ENCODE peak calls at places on chromosomes 12 and 14, in seven cellular contexts. G is neural progenitor cell, Y is choroid plexus epithelial cell, N is tibial artery, C is astrocyte of the cerebellum, L is fibroblast of pulmonary artery, Q is K562. Z is an unnamed sample.

GRCh38 chr14:34875031-34875922 is at the start of gene BAZ1A:
- DNase-seq in G (peak), Y (peak), N (peak), C (peak), L (peak), Q (peak), Z (peak)

GRCh38 chr12:56487448-56488040 is 417 bp downstream of the GLS2 start:
- DNase-seq in G (peak), Y (peak), N (no peak), C (no peak), L (peak), Q (no peak), Z (peak)

GRCh38 chr14:75910048-75910447 is 71.7 kb downstream of the TGFB3 start:
- DNase-seq in G (no peak), Y (no peak), N (no peak), C (no peak), L (no peak), Q (no peak), Z (no peak)

GRCh38 chr14:50573862-50574261 is 13.9 kb downstream of the ATL1 start:
- DNase-seq in G (no peak), Y (no peak), N (no peak), C (no peak), L (no peak), Q (no peak), Z (no peak)

GRCh38 chr12:11677024-11677423 is 27.6 kb downstream of the ETV6 start:
- DNase-seq in G (no peak), Y (no peak), N (no peak), C (no peak), L (no peak), Q (no peak), Z (no peak)

GRCh38 chr12:103955811-103956514 is 9.7 kb upstream of the TDG start:
- DNase-seq in G (peak), Y (peak), N (no peak), C (no peak), L (no peak), Q (no peak), Z (no peak)

GRCh38 chr12:8054821-8055220 is 11.3 kb downstream of the C3AR1 start:
- DNase-seq in G (no peak), Y (no peak), N (no peak), C (no peak), L (no peak), Q (no peak), Z (no peak)

GRCh38 chr12:131729254-131729955 is 18.5 kb downstream of the SFSWAP start:
- DNase-seq in G (peak), Y (peak), N (no peak), C (no peak), L (no peak), Q (no peak), Z (no peak)

GRCh38 chr14:99327050-99327449 is 55.1 kb upstream of the BCL11B start:
- DNase-seq in G (no peak), Y (no peak), N (no peak), C (no peak), L (no peak), Q (no peak), Z (no peak)

GRCh38 chr12:59650594-59651229 is 54.9 kb downstream of the SLC16A7 start:
- DNase-seq in G (no peak), Y (peak), N (no peak), C (peak), L (peak), Q (no peak), Z (no peak)

GRCh38 chr14:59439256-59440015 is 25.7 kb downstream of the GPR135 start:
- DNase-seq in G (no peak), Y (peak), N (no peak), C (no peak), L (peak), Q (no peak), Z (no peak)

GRCh38 chr12:103840399-103840880 is 594 bp downstream of the NT5DC3 start:
- DNase-seq in G (no peak), Y (no peak), N (peak), C (no peak), L (no peak), Q (no peak), Z (peak)

GRCh38 chr12:14961466-14962155 is at the start of gene ARHGDIB:
- DNase-seq in G (no peak), Y (peak), N (no peak), C (no peak), L (peak), Q (peak), Z (no peak)

GRCh38 chr14:90281261-90281660 is 24.9 kb downstream of the PSMC1 start:
- DNase-seq in G (no peak), Y (peak), N (no peak), C (peak), L (peak), Q (no peak), Z (no peak)

GRCh38 chr14:100617715-100618693 is 30.8 kb upstream of the BEGAIN start:
- DNase-seq in G (no peak), Y (peak), N (peak), C (no peak), L (peak), Q (no peak), Z (no peak)

GRCh38 chr12:42190376-42190775 is 45.7 kb upstream of the GXYLT1 start:
- DNase-seq in G (no peak), Y (no peak), N (no peak), C (no peak), L (no peak), Q (no peak), Z (no peak)

GRCh38 chr14:94458558-94459200 is 6.1 kb upstream of the SERPINA11 start:
- DNase-seq in G (no peak), Y (no peak), N (no peak), C (no peak), L (peak), Q (no peak), Z (no peak)

GRCh38 chr14:76591270-76591669 is 170.0 kb upstream of the VASH1 start:
- DNase-seq in G (peak), Y (no peak), N (no peak), C (no peak), L (no peak), Q (no peak), Z (no peak)

GRCh38 chr12:3432176-3432742 is 58.7 kb upstream of the PRMT8 start:
- DNase-seq in G (peak), Y (peak), N (no peak), C (no peak), L (peak), Q (no peak), Z (no peak)

GRCh38 chr12:87344699-87345098 is 684.5 kb downstream of the C12orf50 start:
- DNase-seq in G (no peak), Y (peak), N (no peak), C (no peak), L (peak), Q (no peak), Z (no peak)

GRCh38 chr14:64943556-64943955 is 1.0 kb upstream of the GPX2 start:
- DNase-seq in G (no peak), Y (no peak), N (no peak), C (no peak), L (no peak), Q (no peak), Z (no peak)

GRCh38 chr12:18430425-18431048 is 169.2 kb downstream of the PIK3C2G start:
- DNase-seq in G (peak), Y (peak), N (no peak), C (peak), L (peak), Q (peak), Z (no peak)

GRCh38 chr14:99809376-99809775 is 16.2 kb downstream of the EML1 start:
- DNase-seq in G (no peak), Y (peak), N (peak), C (no peak), L (peak), Q (no peak), Z (peak)

GRCh38 chr14:105473677-105474477 is 744 bp upstream of the CRIP2 start:
- DNase-seq in G (peak), Y (peak), N (peak), C (peak), L (peak), Q (peak), Z (peak)

GRCh38 chr12:57216931-57217871 is 607 bp downstream of the NXPH4 start:
- DNase-seq in G (no peak), Y (no peak), N (no peak), C (no peak), L (no peak), Q (no peak), Z (no peak)

GRCh38 chr12:15984097-15984800 is 73.1 kb downstream of the DERA start:
- DNase-seq in G (no peak), Y (no peak), N (no peak), C (no peak), L (peak), Q (no peak), Z (no peak)

GRCh38 chr12:111330800-111331752 is 37.8 kb downstream of the PHETA1 start:
- DNase-seq in G (peak), Y (peak), N (no peak), C (peak), L (peak), Q (peak), Z (no peak)

GRCh38 chr12:133129368-133130037 is 571 bp downstream of the ZNF891 start:
- DNase-seq in G (no peak), Y (peak), N (no peak), C (no peak), L (peak), Q (no peak), Z (no peak)

DNA sequence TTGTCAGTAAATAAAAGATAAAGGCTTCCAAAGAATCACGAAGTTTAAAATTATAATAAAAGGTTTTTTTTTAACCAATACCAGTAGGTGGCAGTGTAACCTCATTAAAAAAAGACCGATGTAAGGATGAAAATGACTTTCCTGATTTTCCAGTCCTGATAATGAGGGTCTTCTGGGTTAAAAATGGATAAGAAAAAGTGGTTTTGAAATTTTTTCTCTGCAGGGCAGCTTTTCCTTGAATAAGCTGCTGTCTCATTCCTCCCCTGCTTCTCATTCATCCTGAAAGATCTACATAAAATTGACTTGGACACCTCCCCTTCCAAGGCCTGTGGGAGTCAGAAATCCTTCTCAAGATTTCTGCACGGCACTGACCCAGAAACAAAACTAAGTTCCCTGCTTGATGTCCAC is 58.9 kb upstream of the FBXO33 start:
- DNase-seq in G (peak), Y (peak), N (no peak), C (peak), L (peak), Q (peak), Z (no peak)
- TF ChIP-seq CTCF in G (peak), Y (peak), N (peak), C (no peak), L (peak), Q (peak), Z (peak)

GRCh38 chr12:43349863-43350262 is 202.1 kb downstream of the ADAMTS20 start:
- DNase-seq in G (no peak), Y (peak), N (no peak), C (no peak), L (peak), Q (no peak), Z (no peak)
- TF ChIP-seq CTCF in G (peak), Y (peak), N (no peak), C (peak), L (peak), Q (no peak), Z (no peak)

GRCh38 chr14:55115433-55115832 is 13.6 kb upstream of the LGALS3 start:
- DNase-seq in G (no peak), Y (no peak), N (no peak), C (no peak), L (no peak), Q (no peak), Z (no peak)

GRCh38 chr14:55107766-55108554 is 21.1 kb upstream of the LGALS3 start:
- DNase-seq in G (no peak), Y (peak), N (peak), C (peak), L (peak), Q (peak), Z (peak)

GRCh38 chr14:55114720-55115119 is 14.3 kb upstream of the LGALS3 start:
- DNase-seq in G (no peak), Y (no peak), N (no peak), C (no peak), L (no peak), Q (no peak), Z (no peak)

GRCh38 chr14:55109846-55110245 is 19.2 kb upstream of the LGALS3 start:
- DNase-seq in G (no peak), Y (no peak), N (no peak), C (no peak), L (no peak), Q (no peak), Z (no peak)

DNA sequence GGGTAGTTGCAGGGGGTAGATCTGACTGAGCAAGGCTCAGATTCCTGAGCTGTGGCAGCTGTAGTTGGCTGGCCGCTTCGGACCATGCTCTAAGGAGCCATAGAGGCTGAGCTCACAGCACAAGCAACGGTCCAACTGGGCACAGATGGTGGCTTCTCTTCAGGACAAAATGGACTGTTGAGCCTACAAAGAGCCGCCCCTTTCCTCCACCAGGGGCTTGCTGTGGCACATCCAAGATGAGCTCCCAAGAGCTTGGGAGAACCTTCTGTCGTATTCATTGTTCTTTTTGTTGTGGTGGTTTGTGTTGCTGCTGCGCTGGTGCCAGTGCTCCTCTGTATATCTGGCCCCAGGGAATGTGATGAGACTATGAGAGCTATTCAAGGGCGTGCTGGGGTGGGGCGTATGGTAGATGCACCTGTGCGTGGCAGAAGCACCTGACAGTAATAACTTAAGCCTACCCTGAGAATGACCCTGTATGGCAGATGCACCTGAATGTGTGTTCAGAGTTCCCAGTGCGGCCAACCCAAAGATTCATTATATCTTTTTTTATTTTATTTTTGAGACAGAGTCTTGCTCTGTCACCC is 17.8 kb upstream of the LGALS3 start:
- DNase-seq in G (no peak), Y (no peak), N (no peak), C (no peak), L (no peak), Q (no peak), Z (no peak)
- TF ChIP-seq CTCF in G (no peak), Y (peak), N (no peak), C (peak), L (no peak), Q (no peak), Z (no peak)

GRCh38 chr12:92365836-92366235 is 220.2 kb upstream of the BTG1 start:
- DNase-seq in G (no peak), Y (no peak), N (no peak), C (no peak), L (no peak), Q (no peak), Z (no peak)
- TF ChIP-seq CTCF in G (no peak), Y (no peak), N (no peak), C (no peak), L (no peak), Q (no peak), Z (no peak)

DNA sequence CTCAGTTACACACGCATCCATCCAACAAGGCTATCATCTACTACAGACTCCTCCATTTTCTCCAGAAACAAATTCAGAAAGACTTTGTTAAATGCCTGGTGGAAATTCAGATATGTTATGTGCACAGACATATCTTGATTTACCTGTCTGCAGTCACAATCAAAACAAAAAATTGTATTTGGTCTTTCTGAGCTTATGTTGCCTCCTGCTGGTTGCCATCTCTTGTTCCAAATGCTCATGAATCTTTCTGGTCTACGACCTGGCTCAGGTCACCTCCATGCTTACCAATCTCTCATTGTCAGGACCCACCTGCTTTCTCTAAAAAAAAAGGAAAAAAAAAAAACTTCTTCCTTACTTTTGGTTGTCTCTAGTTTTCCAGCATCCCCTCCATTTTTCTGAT is 169.2 kb upstream of the PLXNC1 start:
- DNase-seq in G (no peak), Y (peak), N (no peak), C (no peak), L (peak), Q (no peak), Z (peak)
- TF ChIP-seq CTCF in G (peak), Y (peak), N (peak), C (peak), L (peak), Q (peak), Z (peak)

DNA sequence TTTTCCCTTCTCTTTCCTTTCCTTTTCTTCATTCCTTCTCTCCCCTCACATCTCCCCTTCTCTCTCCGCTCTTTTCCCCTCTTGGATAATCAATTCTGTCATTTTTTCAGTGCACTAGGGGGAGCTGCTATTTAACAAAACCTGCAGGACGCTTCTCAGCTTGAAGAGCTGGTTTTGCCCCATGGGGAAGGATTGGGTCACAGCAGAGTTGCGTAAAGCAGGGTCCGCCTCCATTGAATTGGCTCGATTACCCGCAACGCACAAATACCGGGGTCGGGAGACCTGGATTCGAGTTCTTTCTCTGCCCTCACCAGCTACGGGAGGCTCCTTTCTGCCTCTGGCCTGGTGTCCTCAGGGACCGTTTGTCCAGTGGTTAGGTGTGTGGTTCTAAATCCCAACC is 42.1 kb upstream of the CHGA start:
- DNase-seq in G (peak), Y (peak), N (no peak), C (no peak), L (peak), Q (peak), Z (no peak)
- TF ChIP-seq CTCF in G (peak), Y (peak), N (no peak), C (peak), L (peak), Q (peak), Z (no peak)

GRCh38 chr12:100827901-100828520 is 33.4 kb downstream of the ANO4 start:
- DNase-seq in G (peak), Y (peak), N (no peak), C (peak), L (peak), Q (peak), Z (no peak)
- TF ChIP-seq CTCF in G (peak), Y (peak), N (peak), C (peak), L (peak), Q (peak), Z (no peak)

GRCh38 chr14:70631948-70632347 is 9.8 kb upstream of the TTC9 start:
- DNase-seq in G (no peak), Y (no peak), N (no peak), C (no peak), L (no peak), Q (no peak), Z (no peak)
- TF ChIP-seq CTCF in G (no peak), Y (no peak), N (no peak), C (no peak), L (no peak), Q (no peak), Z (no peak)

GRCh38 chr14:65961004-65961403 is 525.2 kb upstream of the CCDC196 start:
- DNase-seq in G (peak), Y (peak), N (no peak), C (no peak), L (peak), Q (peak), Z (no peak)
- TF ChIP-seq CTCF in G (peak), Y (peak), N (peak), C (peak), L (peak), Q (peak), Z (no peak)

GRCh38 chr12:31702047-31702446 is 26.8 kb downstream of the AMN1 start:
- DNase-seq in G (peak), Y (peak), N (no peak), C (no peak), L (peak), Q (no peak), Z (no peak)
- TF ChIP-seq CTCF in G (peak), Y (peak), N (peak), C (no peak), L (peak), Q (peak), Z (peak)